ENCODE peak calls at places on chromosomes 1 and 21, in seven cellular contexts. One of them, this sample, is unnamed. For H3K4me1 and H3K27me3, the result is how much of the 10 kb centered on the place peaks cover.

GRCh38 chr1:203996126-203996525 is 76.8 kb upstream of the SOX13 start:
- DNase-seq in neuronal stem cell: peak
- DNase-seq in CD8-positive, alpha-beta T cell: no peak
- DNase-seq in right atrium auricular region: no peak
- DNase-seq in left lung: no peak
- DNase-seq in GM23338: peak
- DNase-seq in ovary: no peak
- DNase-seq in this sample: peak

GRCh38 chr21:15732290-15732995 is 2.7 kb downstream of the USP25 start:
- DNase-seq in GM23338: no peak
- DNase-seq in ovary: no peak
- DNase-seq in CD8-positive, alpha-beta T cell: no peak
- DNase-seq in right atrium auricular region: no peak
- DNase-seq in left lung: no peak
- DNase-seq in neuronal stem cell: no peak
- DNase-seq in this sample: peak

GRCh38 chr1:15543589-15544568 is 17.2 kb downstream of the DNAJC16 start:
- DNase-seq in left lung: no peak
- DNase-seq in ovary: no peak
- DNase-seq in GM23338: no peak
- DNase-seq in right atrium auricular region: no peak
- DNase-seq in CD8-positive, alpha-beta T cell: no peak
- DNase-seq in neuronal stem cell: no peak
- DNase-seq in this sample: no peak

GRCh38 chr1:76865696-76866291 is 1.5 kb upstream of the ST6GALNAC5 start:
- DNase-seq in right atrium auricular region: no peak
- DNase-seq in ovary: no peak
- DNase-seq in CD8-positive, alpha-beta T cell: no peak
- DNase-seq in left lung: no peak
- DNase-seq in GM23338: no peak
- DNase-seq in neuronal stem cell: no peak
- DNase-seq in this sample: no peak

GRCh38 chr1:201781447-201781846 is 47.5 kb upstream of the IPO9 start:
- DNase-seq in right atrium auricular region: no peak
- DNase-seq in ovary: no peak
- DNase-seq in CD8-positive, alpha-beta T cell: no peak
- DNase-seq in left lung: no peak
- DNase-seq in neuronal stem cell: no peak
- DNase-seq in GM23338: no peak
- DNase-seq in this sample: no peak

GRCh38 chr1:32817815-32818786 is 648 bp downstream of the S100PBP start:
- DNase-seq in left lung: peak
- DNase-seq in right atrium auricular region: peak
- DNase-seq in CD8-positive, alpha-beta T cell: no peak
- DNase-seq in ovary: peak
- DNase-seq in neuronal stem cell: peak
- DNase-seq in GM23338: peak
- DNase-seq in this sample: peak

GRCh38 chr1:119347858-119348257 is 20.7 kb upstream of the HAO2 start:
- DNase-seq in ovary: no peak
- DNase-seq in right atrium auricular region: no peak
- DNase-seq in neuronal stem cell: no peak
- DNase-seq in GM23338: peak
- DNase-seq in CD8-positive, alpha-beta T cell: no peak
- DNase-seq in left lung: no peak
- DNase-seq in this sample: peak

GRCh38 chr21:39386899-39387298 is 38.0 kb upstream of the HMGN1 start:
- DNase-seq in CD8-positive, alpha-beta T cell: no peak
- DNase-seq in GM23338: no peak
- DNase-seq in left lung: no peak
- DNase-seq in right atrium auricular region: no peak
- DNase-seq in ovary: no peak
- DNase-seq in neuronal stem cell: no peak
- DNase-seq in this sample: no peak

GRCh38 chr1:231122143-231122542 is 39.7 kb upstream of the TRIM67 start:
- DNase-seq in ovary: no peak
- DNase-seq in left lung: no peak
- DNase-seq in GM23338: no peak
- DNase-seq in right atrium auricular region: no peak
- DNase-seq in CD8-positive, alpha-beta T cell: no peak
- DNase-seq in neuronal stem cell: no peak
- DNase-seq in this sample: no peak

GRCh38 chr1:118989006-118989736 is 1.0 kb upstream of the TBX15 start:
- DNase-seq in ovary: no peak
- DNase-seq in GM23338: peak
- DNase-seq in right atrium auricular region: no peak
- DNase-seq in CD8-positive, alpha-beta T cell: no peak
- DNase-seq in left lung: no peak
- DNase-seq in neuronal stem cell: no peak
- DNase-seq in this sample: no peak

GRCh38 chr1:153513023-153513422 is 22.8 kb downstream of the S100A6 start:
- DNase-seq in GM23338: no peak
- DNase-seq in ovary: no peak
- DNase-seq in CD8-positive, alpha-beta T cell: no peak
- DNase-seq in left lung: no peak
- DNase-seq in right atrium auricular region: no peak
- DNase-seq in neuronal stem cell: no peak
- DNase-seq in this sample: no peak

GRCh38 chr1:153509036-153509435 is 26.8 kb downstream of the S100A6 start:
- DNase-seq in right atrium auricular region: no peak
- DNase-seq in CD8-positive, alpha-beta T cell: no peak
- DNase-seq in neuronal stem cell: no peak
- DNase-seq in ovary: no peak
- DNase-seq in GM23338: no peak
- DNase-seq in left lung: no peak
- DNase-seq in this sample: no peak

GRCh38 chr1:153513666-153514065 is 22.1 kb downstream of the S100A6 start:
- DNase-seq in CD8-positive, alpha-beta T cell: no peak
- DNase-seq in neuronal stem cell: no peak
- DNase-seq in GM23338: no peak
- DNase-seq in right atrium auricular region: no peak
- DNase-seq in ovary: no peak
- DNase-seq in left lung: no peak
- DNase-seq in this sample: no peak

GRCh38 chr1:153509729-153510354 is 25.9 kb downstream of the S100A6 start:
- DNase-seq in right atrium auricular region: no peak
- DNase-seq in ovary: no peak
- DNase-seq in left lung: no peak
- DNase-seq in CD8-positive, alpha-beta T cell: peak
- DNase-seq in GM23338: peak
- DNase-seq in neuronal stem cell: no peak
- DNase-seq in this sample: peak

GRCh38 chr1:153510984-153511410 is 24.8 kb downstream of the S100A6 start:
- DNase-seq in ovary: peak
- DNase-seq in CD8-positive, alpha-beta T cell: peak
- DNase-seq in GM23338: peak
- DNase-seq in right atrium auricular region: peak
- DNase-seq in neuronal stem cell: peak
- DNase-seq in left lung: peak
- DNase-seq in this sample: peak
- H3K4me1 ChIP-seq in ovary: under half
- H3K4me1 ChIP-seq in CD8-positive, alpha-beta T cell: under half
- H3K4me1 ChIP-seq in GM23338: under half
- H3K4me1 ChIP-seq in right atrium auricular region: under half
- H3K4me1 ChIP-seq in neuronal stem cell: under half
- H3K4me1 ChIP-seq in left lung: under half
- H3K4me1 ChIP-seq in this sample: under half

DNA sequence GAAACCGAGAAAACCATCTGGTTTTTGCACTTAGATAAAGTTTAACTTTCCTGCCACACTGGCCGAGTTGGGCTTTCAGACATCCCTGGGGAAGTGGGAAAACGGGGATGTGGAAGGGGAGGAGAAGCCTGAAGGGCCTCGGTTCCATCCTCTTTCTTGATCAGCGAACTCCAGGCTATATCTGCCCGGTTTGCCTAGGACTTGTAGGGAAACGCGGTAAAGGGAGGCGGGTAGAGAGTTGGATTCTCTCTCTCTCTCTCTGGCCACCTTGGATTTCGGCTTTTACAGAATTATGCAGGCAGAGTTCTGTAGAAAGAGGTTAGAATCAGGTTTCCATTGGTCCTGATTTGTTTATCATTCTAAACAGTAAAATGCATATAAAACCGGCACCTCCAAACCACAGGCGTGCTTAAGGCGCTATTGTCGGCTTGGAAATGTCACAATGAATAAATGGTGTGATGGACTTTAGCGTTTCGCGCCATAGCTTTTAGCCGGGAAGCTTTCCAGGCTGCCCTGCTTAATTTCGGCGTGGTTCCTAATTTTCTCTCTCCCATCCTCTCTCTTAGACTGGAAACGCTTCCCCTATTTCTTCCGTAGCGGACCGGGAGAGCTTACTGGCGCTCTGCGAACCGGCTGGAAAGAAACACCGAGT is 4.4 kb upstream of the LHX8 start:
- DNase-seq in left lung: no peak
- DNase-seq in GM23338: peak
- DNase-seq in CD8-positive, alpha-beta T cell: no peak
- DNase-seq in right atrium auricular region: no peak
- DNase-seq in neuronal stem cell: peak
- DNase-seq in ovary: no peak
- DNase-seq in this sample: no peak
- H3K27me3 ChIP-seq in left lung: half or more
- H3K27me3 ChIP-seq in GM23338: half or more
- H3K27me3 ChIP-seq in CD8-positive, alpha-beta T cell: under half
- H3K27me3 ChIP-seq in right atrium auricular region: under half
- H3K27me3 ChIP-seq in neuronal stem cell: half or more
- H3K27me3 ChIP-seq in ovary: under half
- H3K27me3 ChIP-seq in this sample: half or more

DNA sequence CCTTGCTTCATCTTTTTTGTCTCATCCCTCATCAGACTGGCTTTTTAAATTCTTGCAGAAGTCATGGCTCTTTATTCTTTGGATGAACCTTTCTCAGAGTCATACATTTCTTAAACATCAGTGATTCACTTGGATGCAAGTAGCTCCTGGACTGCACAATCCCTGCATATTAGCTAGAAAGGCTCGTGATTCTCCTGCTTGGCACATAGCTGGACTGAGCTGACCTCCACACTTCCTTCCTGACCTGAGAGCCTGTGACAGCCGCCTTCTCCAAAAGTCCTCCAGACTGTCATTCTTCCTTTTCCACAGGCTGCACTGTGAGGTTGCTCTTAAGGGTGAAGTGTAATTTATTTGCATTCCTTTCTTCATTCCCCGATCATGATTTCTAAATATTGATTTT is 109.4 kb downstream of the RGL1 start:
- DNase-seq in left lung: peak
- DNase-seq in right atrium auricular region: no peak
- DNase-seq in GM23338: no peak
- DNase-seq in neuronal stem cell: no peak
- DNase-seq in ovary: no peak
- DNase-seq in CD8-positive, alpha-beta T cell: no peak
- DNase-seq in this sample: no peak
- H3K4me1 ChIP-seq in left lung: under half
- H3K4me1 ChIP-seq in right atrium auricular region: under half
- H3K4me1 ChIP-seq in GM23338: under half
- H3K4me1 ChIP-seq in neuronal stem cell: under half
- H3K4me1 ChIP-seq in ovary: under half
- H3K4me1 ChIP-seq in CD8-positive, alpha-beta T cell: under half
- H3K4me1 ChIP-seq in this sample: under half

DNA sequence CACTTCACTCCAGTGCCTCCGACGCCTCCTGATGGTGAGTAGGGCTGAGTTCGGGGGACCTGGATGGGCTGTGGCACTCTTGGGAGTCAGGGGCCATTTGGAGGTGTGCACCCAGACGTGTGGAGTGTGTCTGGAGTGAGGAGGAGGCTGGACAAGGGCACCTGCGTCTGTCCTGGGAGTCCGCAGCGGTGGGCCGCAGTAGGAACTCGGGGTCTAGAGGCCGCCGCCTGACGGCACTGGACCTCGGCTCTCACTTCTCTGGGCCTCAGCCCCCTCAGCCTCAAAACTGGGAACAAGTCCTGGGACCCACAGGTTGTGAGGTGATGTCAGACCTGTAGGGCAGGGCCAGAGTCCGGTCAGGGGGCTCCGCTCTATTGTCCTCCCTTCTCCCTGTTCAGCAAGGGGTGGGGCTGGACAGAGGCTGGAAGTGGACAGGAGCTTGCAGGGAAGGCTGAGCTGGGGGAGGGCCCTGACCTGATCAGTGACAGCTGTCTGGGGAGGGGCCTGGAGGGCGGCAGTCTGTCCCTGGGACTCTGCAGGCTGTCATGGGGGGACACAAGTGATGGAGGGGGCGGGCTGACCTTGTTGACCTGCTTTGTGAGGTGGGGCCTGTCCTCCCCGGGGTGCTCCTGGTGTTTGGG is 15.5 kb downstream of the AGRN start:
- DNase-seq in GM23338: no peak
- DNase-seq in left lung: no peak
- DNase-seq in CD8-positive, alpha-beta T cell: no peak
- DNase-seq in ovary: no peak
- DNase-seq in neuronal stem cell: no peak
- DNase-seq in right atrium auricular region: no peak
- DNase-seq in this sample: no peak
- H3K27me3 ChIP-seq in GM23338: half or more
- H3K27me3 ChIP-seq in left lung: under half
- H3K27me3 ChIP-seq in CD8-positive, alpha-beta T cell: under half
- H3K27me3 ChIP-seq in ovary: under half
- H3K27me3 ChIP-seq in neuronal stem cell: under half
- H3K27me3 ChIP-seq in right atrium auricular region: under half
- H3K27me3 ChIP-seq in this sample: under half

DNA sequence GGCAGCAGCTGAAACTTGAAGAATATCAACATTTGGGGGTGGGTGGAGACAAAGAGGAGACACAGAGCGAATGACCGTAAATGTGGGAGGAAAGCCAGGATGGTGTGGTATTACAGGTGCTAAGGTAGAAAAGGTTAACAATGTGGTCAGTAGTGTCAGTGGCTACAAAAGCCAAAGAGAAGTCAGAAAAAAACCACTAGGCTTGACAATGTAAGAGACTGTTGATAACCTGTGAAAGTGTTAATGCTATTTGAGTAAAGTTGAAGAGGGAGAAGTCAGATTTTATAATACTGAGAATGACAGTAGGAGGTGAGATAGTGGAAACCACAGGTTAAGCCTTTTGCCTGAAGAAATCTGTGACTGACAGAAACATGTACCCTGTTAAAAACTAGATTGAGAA is 120.8 kb downstream of the CLEC20A start:
- DNase-seq in CD8-positive, alpha-beta T cell: no peak
- DNase-seq in neuronal stem cell: no peak
- DNase-seq in left lung: no peak
- DNase-seq in right atrium auricular region: no peak
- DNase-seq in ovary: no peak
- DNase-seq in GM23338: no peak
- DNase-seq in this sample: no peak
- H3K4me1 ChIP-seq in CD8-positive, alpha-beta T cell: under half
- H3K4me1 ChIP-seq in neuronal stem cell: under half
- H3K4me1 ChIP-seq in left lung: under half
- H3K4me1 ChIP-seq in right atrium auricular region: under half
- H3K4me1 ChIP-seq in ovary: under half
- H3K4me1 ChIP-seq in GM23338: half or more
- H3K4me1 ChIP-seq in this sample: under half

This sample was measured in HAP-1.